ENCODE peak calls at places on chromosomes 11 and 22, in six cellular contexts. One of them, this sample, is unnamed.
A peak's percentile ranks its signal among the peaks of the same experiment; 100 is the strongest.

GRCh38 chr11:57316017-57316416 is 8.7 kb downstream of the TNKS1BP1 start:
- DNase-seq in MM.1S: no peak
- DNase-seq in GM23338: no peak
- DNase-seq in hepatocyte: no peak
- DNase-seq in Karpas-422: no peak
- DNase-seq in fibroblast of lung: no peak
- DNase-seq in this sample: no peak

GRCh38 chr11:47272706-47273105 is 2.8 kb downstream of the MADD start:
- DNase-seq in MM.1S: no peak
- DNase-seq in GM23338: peak; percentile 17
- DNase-seq in hepatocyte: no peak
- DNase-seq in Karpas-422: peak; percentile 78
- DNase-seq in fibroblast of lung: no peak
- DNase-seq in this sample: no peak

GRCh38 chr11:123301696-123302400 is 106.8 kb upstream of the CLMP start:
- DNase-seq in MM.1S: peak; percentile 45
- DNase-seq in GM23338: peak; percentile 88
- DNase-seq in hepatocyte: peak; percentile 82
- DNase-seq in Karpas-422: peak; percentile 82
- DNase-seq in fibroblast of lung: peak; percentile 34
- DNase-seq in this sample: no peak

GRCh38 chr11:115241899-115242298 is 262.3 kb downstream of the CADM1 start:
- DNase-seq in MM.1S: no peak
- DNase-seq in GM23338: no peak
- DNase-seq in hepatocyte: no peak
- DNase-seq in Karpas-422: no peak
- DNase-seq in fibroblast of lung: no peak
- DNase-seq in this sample: no peak

GRCh38 chr11:126816655-126817054 is 183.9 kb downstream of the KIRREL3 start:
- DNase-seq in MM.1S: peak; percentile 37
- DNase-seq in GM23338: no peak
- DNase-seq in hepatocyte: no peak
- DNase-seq in Karpas-422: peak; percentile 45
- DNase-seq in fibroblast of lung: peak; percentile 67
- DNase-seq in this sample: peak; percentile 64

GRCh38 chr22:29325785-29326315 is 10.4 kb upstream of the RASL10A start:
- DNase-seq in MM.1S: no peak
- DNase-seq in GM23338: no peak
- DNase-seq in hepatocyte: no peak
- DNase-seq in Karpas-422: no peak
- DNase-seq in fibroblast of lung: no peak
- DNase-seq in this sample: no peak

GRCh38 chr11:8067567-8067928 is 13.5 kb upstream of the TUB start:
- DNase-seq in MM.1S: no peak
- DNase-seq in GM23338: no peak
- DNase-seq in hepatocyte: no peak
- DNase-seq in Karpas-422: no peak
- DNase-seq in fibroblast of lung: no peak
- DNase-seq in this sample: no peak

GRCh38 chr11:57305523-57305922 is 19.2 kb downstream of the TNKS1BP1 start:
- DNase-seq in MM.1S: no peak
- DNase-seq in GM23338: no peak
- DNase-seq in hepatocyte: no peak
- DNase-seq in Karpas-422: no peak
- DNase-seq in fibroblast of lung: no peak
- DNase-seq in this sample: no peak

GRCh38 chr11:66863428-66864125 is 6.7 kb downstream of the LRFN4 start:
- DNase-seq in MM.1S: peak; percentile 36
- DNase-seq in GM23338: no peak
- DNase-seq in hepatocyte: no peak
- DNase-seq in Karpas-422: no peak
- DNase-seq in fibroblast of lung: no peak
- DNase-seq in this sample: no peak

GRCh38 chr11:69493931-69494821 is 12.7 kb downstream of the LINC01488 start:
- DNase-seq in MM.1S: no peak
- DNase-seq in GM23338: no peak
- DNase-seq in hepatocyte: no peak
- DNase-seq in Karpas-422: no peak
- DNase-seq in fibroblast of lung: no peak
- DNase-seq in this sample: no peak

GRCh38 chr11:70883323-70883940 is 368.9 kb downstream of the SHANK2 start:
- DNase-seq in MM.1S: no peak
- DNase-seq in GM23338: no peak
- DNase-seq in hepatocyte: no peak
- DNase-seq in Karpas-422: no peak
- DNase-seq in fibroblast of lung: no peak
- DNase-seq in this sample: no peak

GRCh38 chr11:606245-606644 is 9.5 kb downstream of the IRF7 start:
- DNase-seq in MM.1S: no peak
- DNase-seq in GM23338: no peak
- DNase-seq in hepatocyte: no peak
- DNase-seq in Karpas-422: no peak
- DNase-seq in fibroblast of lung: peak; percentile 72
- DNase-seq in this sample: peak; percentile 58

GRCh38 chr11:128726464-128727139 is 32.7 kb downstream of the FLI1 start:
- DNase-seq in MM.1S: peak; percentile 38
- DNase-seq in GM23338: no peak
- DNase-seq in hepatocyte: no peak
- DNase-seq in Karpas-422: peak; percentile 78
- DNase-seq in fibroblast of lung: no peak
- DNase-seq in this sample: no peak

GRCh38 chr22:50032109-50032871 is 19.7 kb upstream of the IL17REL start:
- DNase-seq in MM.1S: no peak
- DNase-seq in GM23338: no peak
- DNase-seq in hepatocyte: no peak
- DNase-seq in Karpas-422: no peak
- DNase-seq in fibroblast of lung: no peak
- DNase-seq in this sample: no peak

GRCh38 chr11:128497057-128497957 is 90.1 kb downstream of the ETS1 start:
- DNase-seq in MM.1S: no peak
- DNase-seq in GM23338: no peak
- DNase-seq in hepatocyte: peak; percentile 73
- DNase-seq in Karpas-422: peak; percentile 83
- DNase-seq in fibroblast of lung: peak; percentile 98
- DNase-seq in this sample: peak; percentile 98

GRCh38 chr11:12079726-12080556 is 30.4 kb upstream of the MICAL2 start:
- DNase-seq in MM.1S: no peak
- DNase-seq in GM23338: no peak
- DNase-seq in hepatocyte: peak; percentile 85
- DNase-seq in Karpas-422: no peak
- DNase-seq in fibroblast of lung: peak; percentile 99
- DNase-seq in this sample: peak; percentile 99

GRCh38 chr11:108025387-108026080 is 16.8 kb downstream of the CUL5 start:
- DNase-seq in MM.1S: peak; percentile 36
- DNase-seq in GM23338: peak; percentile 52
- DNase-seq in hepatocyte: no peak
- DNase-seq in Karpas-422: no peak
- DNase-seq in fibroblast of lung: no peak
- DNase-seq in this sample: no peak

GRCh38 chr11:128330203-128330602 is 257.2 kb downstream of the ETS1 start:
- DNase-seq in MM.1S: no peak
- DNase-seq in GM23338: no peak
- DNase-seq in hepatocyte: no peak
- DNase-seq in Karpas-422: no peak
- DNase-seq in fibroblast of lung: no peak
- DNase-seq in this sample: no peak

GRCh38 chr11:76339217-76339616 is 41.7 kb downstream of the THAP12 start:
- DNase-seq in MM.1S: no peak
- DNase-seq in GM23338: no peak
- DNase-seq in hepatocyte: no peak
- DNase-seq in Karpas-422: no peak
- DNase-seq in fibroblast of lung: no peak
- DNase-seq in this sample: no peak

GRCh38 chr11:112128483-112129121 is 35.3 kb downstream of the IL18 start:
- DNase-seq in MM.1S: no peak
- DNase-seq in GM23338: no peak
- DNase-seq in hepatocyte: peak; percentile 40
- DNase-seq in Karpas-422: no peak
- DNase-seq in fibroblast of lung: peak; percentile 80
- DNase-seq in this sample: peak; percentile 74

GRCh38 chr11:34252651-34253050 is 105.2 kb downstream of the ABTB2 start:
- DNase-seq in MM.1S: no peak
- DNase-seq in GM23338: no peak
- DNase-seq in hepatocyte: no peak
- DNase-seq in Karpas-422: no peak
- DNase-seq in fibroblast of lung: no peak
- DNase-seq in this sample: no peak

GRCh38 chr11:34256150-34256549 is 101.7 kb downstream of the ABTB2 start:
- DNase-seq in MM.1S: no peak
- DNase-seq in GM23338: no peak
- DNase-seq in hepatocyte: no peak
- DNase-seq in Karpas-422: no peak
- DNase-seq in fibroblast of lung: no peak
- DNase-seq in this sample: no peak

GRCh38 chr11:34252015-34252414 is 105.8 kb downstream of the ABTB2 start:
- DNase-seq in MM.1S: no peak
- DNase-seq in GM23338: no peak
- DNase-seq in hepatocyte: no peak
- DNase-seq in Karpas-422: no peak
- DNase-seq in fibroblast of lung: no peak
- DNase-seq in this sample: no peak

GRCh38 chr11:34256591-34256990 is 101.2 kb downstream of the ABTB2 start:
- DNase-seq in MM.1S: no peak
- DNase-seq in GM23338: no peak
- DNase-seq in hepatocyte: no peak
- DNase-seq in Karpas-422: no peak
- DNase-seq in fibroblast of lung: no peak
- DNase-seq in this sample: no peak

GRCh38 chr11:34255101-34255500 is 102.7 kb downstream of the ABTB2 start:
- DNase-seq in MM.1S: no peak
- DNase-seq in GM23338: no peak
- DNase-seq in hepatocyte: no peak
- DNase-seq in Karpas-422: no peak
- DNase-seq in fibroblast of lung: no peak
- DNase-seq in this sample: no peak
- H3K79me2 ChIP-seq in MM.1S: no peaks in the 10 kb centered on the region
- H3K79me2 ChIP-seq in GM23338: peaks cover 5% of the 10 kb centered on the region
- H3K79me2 ChIP-seq in hepatocyte: peaks cover 37% of the 10 kb centered on the region
- H3K79me2 ChIP-seq in Karpas-422: no peaks in the 10 kb centered on the region
- H3K79me2 ChIP-seq in fibroblast of lung: no peaks in the 10 kb centered on the region
- H3K79me2 ChIP-seq in this sample: peaks cover 3% of the 10 kb centered on the region

DNA sequence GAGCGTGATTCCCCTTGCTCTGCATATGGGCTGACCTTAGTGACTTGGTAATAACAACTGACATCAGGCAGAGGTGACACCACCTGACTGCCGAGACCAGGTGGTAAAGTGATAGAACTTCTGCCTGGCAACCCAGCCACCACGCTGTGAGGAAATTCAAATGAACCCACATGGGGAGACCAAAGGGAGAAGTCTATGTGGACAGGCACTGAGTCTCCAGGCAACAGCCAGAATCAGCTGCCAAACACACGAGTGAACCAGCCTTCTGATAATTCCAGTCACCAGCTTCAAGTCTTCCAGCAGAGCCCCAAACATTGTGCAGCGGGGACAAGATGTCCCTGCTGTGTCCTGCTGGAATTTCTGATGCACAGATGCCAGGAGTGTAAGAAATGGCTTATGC is 29.7 kb downstream of the SPATA19 start:
- DNase-seq in MM.1S: no peak
- DNase-seq in GM23338: no peak
- DNase-seq in hepatocyte: no peak
- DNase-seq in Karpas-422: no peak
- DNase-seq in fibroblast of lung: no peak
- DNase-seq in this sample: no peak
- H2AFZ ChIP-seq in MM.1S: no peak overlapping the region
- H2AFZ ChIP-seq in GM23338: no peak overlapping the region
- H2AFZ ChIP-seq in hepatocyte: no peak overlapping the region
- H2AFZ ChIP-seq in Karpas-422: no peak overlapping the region
- H2AFZ ChIP-seq in fibroblast of lung: no peak overlapping the region
- H2AFZ ChIP-seq in this sample: no peak overlapping the region

GRCh38 chr11:86438685-86439084 is 64.0 kb downstream of the CCDC81 start:
- DNase-seq in MM.1S: no peak
- DNase-seq in GM23338: no peak
- DNase-seq in hepatocyte: no peak
- DNase-seq in Karpas-422: no peak
- DNase-seq in fibroblast of lung: peak; percentile 74
- DNase-seq in this sample: peak; percentile 62

GRCh38 chr11:86442827-86443226 is 68.1 kb downstream of the CCDC81 start:
- DNase-seq in MM.1S: no peak
- DNase-seq in GM23338: no peak
- DNase-seq in hepatocyte: no peak
- DNase-seq in Karpas-422: no peak
- DNase-seq in fibroblast of lung: no peak
- DNase-seq in this sample: no peak

GRCh38 chr11:86440305-86440716 is 65.6 kb downstream of the CCDC81 start:
- DNase-seq in MM.1S: no peak
- DNase-seq in GM23338: no peak
- DNase-seq in hepatocyte: no peak
- DNase-seq in Karpas-422: no peak
- DNase-seq in fibroblast of lung: peak; percentile 87
- DNase-seq in this sample: peak; percentile 85

GRCh38 chr11:86442420-86442819 is 67.7 kb downstream of the CCDC81 start:
- DNase-seq in MM.1S: no peak
- DNase-seq in GM23338: no peak
- DNase-seq in hepatocyte: no peak
- DNase-seq in Karpas-422: no peak
- DNase-seq in fibroblast of lung: peak; percentile 47
- DNase-seq in this sample: peak; percentile 34

DNA sequence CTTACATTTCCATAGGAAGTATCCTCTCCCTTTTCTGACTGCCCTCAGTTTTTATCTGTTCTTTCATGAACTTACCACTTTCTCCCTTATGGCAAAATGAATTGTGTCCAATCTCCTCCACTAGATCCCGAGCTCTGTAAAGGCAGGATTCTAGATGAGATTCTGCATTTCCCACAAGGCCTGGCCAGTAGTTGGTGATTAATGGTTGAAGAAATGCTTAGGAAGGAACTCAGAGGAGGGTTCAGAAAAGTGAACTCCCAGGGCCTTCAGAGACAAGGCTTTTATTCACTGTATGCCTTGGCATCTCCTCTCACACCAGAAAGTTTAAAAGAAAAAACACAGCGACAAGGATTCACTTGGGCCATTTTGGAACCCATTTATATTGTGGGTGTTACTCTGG is 66.2 kb downstream of the CCDC81 start:
- DNase-seq in MM.1S: no peak
- DNase-seq in GM23338: no peak
- DNase-seq in hepatocyte: no peak
- DNase-seq in Karpas-422: no peak
- DNase-seq in fibroblast of lung: peak; percentile 53
- DNase-seq in this sample: peak; percentile 46
- H3K27ac ChIP-seq in MM.1S: no peak overlapping the region
- H3K27ac ChIP-seq in GM23338: no peak overlapping the region
- H3K27ac ChIP-seq in hepatocyte: no peak overlapping the region
- H3K27ac ChIP-seq in Karpas-422: no peak overlapping the region
- H3K27ac ChIP-seq in fibroblast of lung: peak overlapping the region; percentile 43
- H3K27ac ChIP-seq in this sample: no peak overlapping the region

GRCh38 chr22:23076896-23077572 is 6.7 kb downstream of the GNAZ start:
- DNase-seq in MM.1S: no peak
- DNase-seq in GM23338: no peak
- DNase-seq in hepatocyte: no peak
- DNase-seq in Karpas-422: no peak
- DNase-seq in fibroblast of lung: no peak
- DNase-seq in this sample: no peak
- H3K79me2 ChIP-seq in MM.1S: no peaks in the 10 kb centered on the region
- H3K79me2 ChIP-seq in GM23338: no peaks in the 10 kb centered on the region
- H3K79me2 ChIP-seq in hepatocyte: no peaks in the 10 kb centered on the region
- H3K79me2 ChIP-seq in Karpas-422: peaks cover 85% of the 10 kb centered on the region
- H3K79me2 ChIP-seq in fibroblast of lung: no peaks in the 10 kb centered on the region
- H3K79me2 ChIP-seq in this sample: no peaks in the 10 kb centered on the region

GRCh38 chr22:36156515-36157419 is 3.8 kb downstream of the APOL3 start:
- DNase-seq in MM.1S: peak; percentile 44
- DNase-seq in GM23338: peak; percentile 72
- DNase-seq in hepatocyte: peak; percentile 71
- DNase-seq in Karpas-422: peak; percentile 47
- DNase-seq in fibroblast of lung: peak; percentile 75
- DNase-seq in this sample: peak; percentile 64
- H2AFZ ChIP-seq in MM.1S: no peak overlapping the region
- H2AFZ ChIP-seq in GM23338: peak overlapping the region; percentile 84
- H2AFZ ChIP-seq in hepatocyte: peak overlapping the region; percentile 77
- H2AFZ ChIP-seq in Karpas-422: peak overlapping the region; percentile 64
- H2AFZ ChIP-seq in fibroblast of lung: peak overlapping the region; percentile 81
- H2AFZ ChIP-seq in this sample: peak overlapping the region; percentile 87